ENCODE peak calls at places on chromosomes 5 and 9, in nine cellular contexts. Z, V, Y, O, Q, A, R, H and T are unnamed samples.

GRCh38 chr5:150001660-150002493 is 1.3 kb downstream of the HMGXB3 start:
- DNase-seq in Z (peak), V (peak), Y (no peak), O (peak), Q (peak), A (peak), R (no peak), H (peak), T (peak)

GRCh38 chr5:118580959-118581358 is 407.4 kb downstream of the DTWD2 start:
- DNase-seq in Z (no peak), V (no peak), Y (no peak), O (no peak), Q (no peak), A (no peak), R (no peak), H (no peak), T (no peak)

GRCh38 chr5:138647261-138647788 is 72.1 kb upstream of the HSPA9 start:
- DNase-seq in Z (no peak), V (no peak), Y (no peak), O (no peak), Q (peak), A (no peak), R (no peak), H (no peak), T (no peak)

GRCh38 chr5:80231693-80232092 is 24.2 kb downstream of the SERINC5 start:
- DNase-seq in Z (no peak), V (no peak), Y (no peak), O (no peak), Q (no peak), A (no peak), R (no peak), H (no peak), T (no peak)

GRCh38 chr5:65876496-65876895 is 49.9 kb upstream of the ERBIN start:
- DNase-seq in Z (no peak), V (no peak), Y (no peak), O (no peak), Q (no peak), A (no peak), R (no peak), H (no peak), T (no peak)

GRCh38 chr9:22206833-22207232 is 197.7 kb upstream of the CDKN2B start:
- DNase-seq in Z (peak), V (no peak), Y (no peak), O (no peak), Q (no peak), A (no peak), R (peak), H (no peak), T (no peak)

GRCh38 chr5:57259704-57260103 is 85.8 kb downstream of the GPBP1 start:
- DNase-seq in Z (no peak), V (no peak), Y (no peak), O (no peak), Q (no peak), A (no peak), R (no peak), H (no peak), T (no peak)

GRCh38 chr9:134698587-134699342 is 57.2 kb downstream of the COL5A1 start:
- DNase-seq in Z (peak), V (peak), Y (peak), O (peak), Q (peak), A (peak), R (no peak), H (peak), T (peak)

GRCh38 chr5:8843766-8844165 is 702.1 kb downstream of the SEMA5A start:
- DNase-seq in Z (no peak), V (peak), Y (peak), O (no peak), Q (peak), A (no peak), R (peak), H (peak), T (no peak)

GRCh38 chr5:100232730-100233129 is 302.4 kb upstream of the FAM174A start:
- DNase-seq in Z (no peak), V (peak), Y (no peak), O (no peak), Q (no peak), A (no peak), R (no peak), H (no peak), T (no peak)

GRCh38 chr5:2011481-2012411 is 129.0 kb upstream of the IRX4 start:
- DNase-seq in Z (no peak), V (no peak), Y (peak), O (no peak), Q (no peak), A (no peak), R (no peak), H (no peak), T (no peak)

GRCh38 chr9:34589656-34590375 is at the start of gene CNTFR:
- DNase-seq in Z (peak), V (no peak), Y (peak), O (no peak), Q (no peak), A (peak), R (no peak), H (peak), T (no peak)

GRCh38 chr9:123929177-123929869 is 603 bp downstream of the DENND1A start:
- DNase-seq in Z (peak), V (no peak), Y (no peak), O (no peak), Q (no peak), A (peak), R (no peak), H (no peak), T (peak)

GRCh38 chr5:91419571-91420537 is 36.7 kb upstream of the ARRDC3 start:
- DNase-seq in Z (peak), V (peak), Y (peak), O (peak), Q (peak), A (peak), R (no peak), H (peak), T (peak)

GRCh38 chr5:149733129-149733900 is 3.2 kb downstream of the PPARGC1B start:
- DNase-seq in Z (no peak), V (no peak), Y (no peak), O (no peak), Q (no peak), A (no peak), R (no peak), H (no peak), T (no peak)

GRCh38 chr9:96553070-96553469 is 66.6 kb downstream of the CDC14B start:
- DNase-seq in Z (no peak), V (no peak), Y (no peak), O (no peak), Q (peak), A (no peak), R (no peak), H (peak), T (no peak)

GRCh38 chr5:104977530-104977929 is 1414.9 kb upstream of the NUDT12 start:
- DNase-seq in Z (no peak), V (peak), Y (no peak), O (no peak), Q (no peak), A (no peak), R (no peak), H (no peak), T (no peak)

GRCh38 chr5:73591698-73592501 is 26.4 kb downstream of the UTP15 start:
- DNase-seq in Z (no peak), V (no peak), Y (no peak), O (no peak), Q (no peak), A (no peak), R (no peak), H (peak), T (no peak)

GRCh38 chr5:20572560-20572959 is 584.6 kb upstream of the CDH18 start:
- DNase-seq in Z (peak), V (no peak), Y (no peak), O (peak), Q (peak), A (no peak), R (no peak), H (peak), T (no peak)

GRCh38 chr9:116450378-116451139 is 236.5 kb upstream of the TRIM32 start:
- DNase-seq in Z (no peak), V (no peak), Y (no peak), O (no peak), Q (peak), A (no peak), R (no peak), H (peak), T (peak)

GRCh38 chr5:84382363-84383295 is 2.1 kb downstream of the EDIL3 start:
- DNase-seq in Z (peak), V (peak), Y (peak), O (no peak), Q (peak), A (no peak), R (no peak), H (peak), T (no peak)

GRCh38 chr9:135209136-135209535 is 121.7 kb downstream of the OLFM1 start:
- DNase-seq in Z (no peak), V (no peak), Y (peak), O (no peak), Q (no peak), A (no peak), R (no peak), H (no peak), T (no peak)

GRCh38 chr5:124920909-124921666 is 174.6 kb upstream of the ZNF608 start:
- DNase-seq in Z (no peak), V (no peak), Y (no peak), O (no peak), Q (no peak), A (no peak), R (no peak), H (no peak), T (peak)

GRCh38 chr5:115423541-115423940 is 121.0 kb downstream of the FEM1C start:
- DNase-seq in Z (no peak), V (no peak), Y (peak), O (no peak), Q (no peak), A (no peak), R (no peak), H (no peak), T (no peak)

GRCh38 chr5:68661237-68661636 is 432.6 kb upstream of the SLC30A5 start:
- DNase-seq in Z (peak), V (no peak), Y (no peak), O (no peak), Q (peak), A (peak), R (no peak), H (peak), T (peak)

GRCh38 chr5:71786337-71787060 is 67.4 kb downstream of the CARTPT start:
- DNase-seq in Z (no peak), V (no peak), Y (no peak), O (no peak), Q (no peak), A (no peak), R (peak), H (no peak), T (no peak)

GRCh38 chr5:179377421-179378115 is 32.3 kb upstream of the ADAMTS2 start:
- DNase-seq in Z (no peak), V (no peak), Y (no peak), O (no peak), Q (peak), A (no peak), R (no peak), H (no peak), T (no peak)

GRCh38 chr9:110807956-110808598 is 139.5 kb downstream of the MUSK start:
- DNase-seq in Z (no peak), V (no peak), Y (no peak), O (no peak), Q (no peak), A (no peak), R (no peak), H (peak), T (peak)

GRCh38 chr5:62522811-62523210 is 55.8 kb upstream of the LRRC70 start:
- DNase-seq in Z (no peak), V (no peak), Y (no peak), O (no peak), Q (no peak), A (no peak), R (no peak), H (no peak), T (no peak)

GRCh38 chr5:115456056-115456455 is 88.5 kb downstream of the FEM1C start:
- DNase-seq in Z (no peak), V (no peak), Y (no peak), O (no peak), Q (peak), A (no peak), R (no peak), H (no peak), T (no peak)

GRCh38 chr5:151480859-151481258 is 33.5 kb downstream of the SLC36A1 start:
- DNase-seq in Z (no peak), V (no peak), Y (no peak), O (no peak), Q (peak), A (no peak), R (peak), H (peak), T (no peak)

GRCh38 chr9:137694236-137694959 is 75.6 kb downstream of the EHMT1 start:
- DNase-seq in Z (no peak), V (no peak), Y (no peak), O (no peak), Q (no peak), A (no peak), R (no peak), H (no peak), T (no peak)

GRCh38 chr5:170132642-170133448 is 27.1 kb downstream of the FOXI1 start:
- DNase-seq in Z (peak), V (no peak), Y (no peak), O (no peak), Q (peak), A (no peak), R (no peak), H (peak), T (no peak)

GRCh38 chr5:56516441-56516840 is 283.3 kb upstream of the ANKRD55 start:
- DNase-seq in Z (no peak), V (no peak), Y (no peak), O (no peak), Q (no peak), A (no peak), R (no peak), H (no peak), T (no peak)

GRCh38 chr9:80467632-80468031 is 895.9 kb downstream of the TLE4 start:
- DNase-seq in Z (no peak), V (no peak), Y (no peak), O (no peak), Q (no peak), A (no peak), R (no peak), H (no peak), T (no peak)

GRCh38 chr9:18905033-18905882 is 127.8 kb downstream of the SAXO1 start:
- DNase-seq in Z (no peak), V (no peak), Y (no peak), O (no peak), Q (peak), A (no peak), R (no peak), H (peak), T (no peak)

GRCh38 chr9:17837931-17838330 is 259.1 kb downstream of the SH3GL2 start:
- DNase-seq in Z (no peak), V (no peak), Y (no peak), O (no peak), Q (peak), A (no peak), R (no peak), H (no peak), T (no peak)